ENCODE peak calls at places on chromosomes 16 and 17, in four cellular contexts. B, U, K and H are unnamed samples.
A peak's percentile ranks its signal among the peaks of the same experiment; 100 is the strongest.

GRCh38 chr17:81484195-81484979 is 28.2 kb downstream of the ACTG1 start:
- DNase-seq in U (peak; percentile 78), K (no peak), B (peak; percentile 86), H (peak; percentile 91)

GRCh38 chr17:68198931-68199836 is 48.7 kb upstream of the AMZ2 start:
- DNase-seq in K (no peak), U (no peak), B (no peak), H (no peak)

GRCh38 chr16:27232061-27232841 is 28.9 kb downstream of the KDM8 start:
- DNase-seq in U (no peak), B (peak; percentile 67), K (no peak), H (no peak)

GRCh38 chr17:79258843-79259242 is 184.2 kb downstream of the ENGASE start:
- DNase-seq in U (no peak), B (no peak), K (no peak), H (no peak)

GRCh38 chr16:67248401-67249177 is at the start of gene SLC9A5:
- DNase-seq in U (no peak), B (no peak), K (no peak), H (no peak)

GRCh38 chr17:32271844-32272243 is 6.2 kb downstream of the RHBDL3 start:
- DNase-seq in K (no peak), U (no peak), B (no peak), H (no peak)

GRCh38 chr17:50056217-50056960 is 479 bp downstream of the ITGA3 start:
- DNase-seq in B (peak; percentile 70), K (no peak), U (peak; percentile 26), H (no peak)

GRCh38 chr17:9427460-9428315 is 147.9 kb downstream of the STX8 start:
- DNase-seq in K (no peak), U (no peak), B (no peak), H (no peak)

GRCh38 chr17:50787106-50787505 is 19.8 kb upstream of the ANKRD40CL start:
- DNase-seq in U (no peak), B (no peak), K (no peak), H (no peak)

GRCh38 chr17:58314706-58315015 is 13.9 kb downstream of the TSPOAP1 start:
- DNase-seq in B (no peak), U (no peak), K (no peak), H (peak; percentile 8)

GRCh38 chr17:77742579-77742978 is 215.9 kb upstream of the TNRC6C start:
- DNase-seq in U (no peak), B (no peak), K (no peak), H (peak; percentile 31)

GRCh38 chr17:71398706-71399620 is 721.9 kb upstream of the SOX9 start:
- DNase-seq in K (no peak), U (no peak), B (no peak), H (no peak)

GRCh38 chr17:17171991-17172939 is 33.9 kb downstream of the PLD6 start:
- DNase-seq in B (no peak), U (no peak), K (no peak), H (no peak)

GRCh38 chr16:79845006-79845733 is 244.6 kb upstream of the MAF start:
- DNase-seq in K (no peak), U (no peak), B (no peak), H (no peak)

GRCh38 chr17:78652913-78653312 is 75.7 kb upstream of the DNAH17 start:
- DNase-seq in K (no peak), U (no peak), B (no peak), H (peak; percentile 41)

GRCh38 chr17:35684046-35684802 is 47.2 kb upstream of the RASL10B start:
- DNase-seq in U (no peak), K (peak; percentile 41), B (no peak), H (no peak)

GRCh38 chr16:21656795-21657768 is 4.7 kb upstream of the IGSF6 start:
- DNase-seq in K (no peak), U (peak; percentile 41), B (peak; percentile 38), H (no peak)

GRCh38 chr17:35991075-35991474 is 4.5 kb upstream of the CCL14 start:
- DNase-seq in B (no peak), U (no peak), K (no peak), H (no peak)